ENCODE peak calls at places on chromosome 10, in seven cellular contexts. I is stimulated activated CD4-positive, alpha-beta T cell treated with anti-CD3 and anti-CD28 coated beads, Interleukin-1b, Interleukin-23, amount 100 ng/mL, for 24 hours; Z is Daoy; A is endothelial cell; B is mesendoderm; F is HT-29; S is CD8-positive, alpha-beta memory T cell. X is an unnamed sample.

GRCh38 chr10:73076361-73077183 is 20.1 kb downstream of the P4HA1 start:
- DNase-seq in I (no peak), Z (peak), A (no peak), B (no peak), F (no peak), S (no peak), X (peak)

GRCh38 chr10:24894728-24895127 is 57.7 kb downstream of the PRTFDC1 start:
- DNase-seq in I (no peak), Z (peak), A (no peak), B (no peak), F (no peak), S (peak), X (no peak)

GRCh38 chr10:74677951-74678350 is 148.4 kb upstream of the KAT6B start:
- DNase-seq in I (no peak), Z (no peak), A (no peak), B (no peak), F (no peak), S (no peak), X (no peak)

GRCh38 chr10:131979336-131979735 is 2.4 kb downstream of the BNIP3 start:
- DNase-seq in I (no peak), Z (no peak), A (no peak), B (no peak), F (no peak), S (no peak), X (no peak)

GRCh38 chr10:121335386-121335925 is 262.8 kb downstream of the FGFR2 start:
- DNase-seq in I (no peak), Z (no peak), A (no peak), B (no peak), F (no peak), S (no peak), X (no peak)

GRCh38 chr10:14626126-14626525 is 148.6 kb downstream of the FAM107B start:
- DNase-seq in I (no peak), Z (no peak), A (no peak), B (no peak), F (no peak), S (no peak), X (no peak)

GRCh38 chr10:125515571-125515970 is 167.4 kb downstream of the TEX36 start:
- DNase-seq in I (no peak), Z (no peak), A (no peak), B (peak), F (no peak), S (no peak), X (no peak)

GRCh38 chr10:14063531-14064317 is 267.0 kb downstream of the FRMD4A start:
- DNase-seq in I (no peak), Z (no peak), A (no peak), B (peak), F (no peak), S (no peak), X (no peak)

GRCh38 chr10:3825862-3826351 is 40.9 kb upstream of the KLF6 start:
- DNase-seq in I (no peak), Z (peak), A (no peak), B (no peak), F (no peak), S (no peak), X (no peak)

GRCh38 chr10:4025339-4025738 is 240.3 kb upstream of the KLF6 start:
- DNase-seq in I (no peak), Z (no peak), A (no peak), B (no peak), F (no peak), S (no peak), X (no peak)

GRCh38 chr10:114021135-114021534 is 22.5 kb upstream of the ADRB1 start:
- DNase-seq in I (no peak), Z (no peak), A (no peak), B (no peak), F (no peak), S (no peak), X (no peak)

GRCh38 chr10:103041391-103041790 is 123.3 kb downstream of the CNNM2 start:
- DNase-seq in I (no peak), Z (no peak), A (no peak), B (no peak), F (no peak), S (no peak), X (no peak)

GRCh38 chr10:53315709-53316108 is 543.1 kb upstream of the MBL2 start:
- DNase-seq in I (no peak), Z (no peak), A (no peak), B (peak), F (no peak), S (no peak), X (no peak)

GRCh38 chr10:121085386-121085785 is 234.2 kb downstream of the WDR11 start:
- DNase-seq in I (no peak), Z (no peak), A (no peak), B (no peak), F (no peak), S (no peak), X (no peak)

GRCh38 chr10:62817763-62818425 is 1.7 kb upstream of the EGR2 start:
- DNase-seq in I (no peak), Z (peak), A (peak), B (peak), F (peak), S (peak), X (no peak)

GRCh38 chr10:58854811-58855210 is 321.6 kb upstream of the PHYHIPL start:
- DNase-seq in I (no peak), Z (no peak), A (no peak), B (no peak), F (no peak), S (no peak), X (no peak)

GRCh38 chr10:104435822-104436221 is 82.2 kb downstream of the CFAP58 start:
- DNase-seq in I (no peak), Z (peak), A (no peak), B (no peak), F (no peak), S (no peak), X (no peak)

GRCh38 chr10:7525314-7526016 is 114.6 kb upstream of the SFMBT2 start:
- DNase-seq in I (peak), Z (peak), A (peak), B (peak), F (peak), S (peak), X (peak)

GRCh38 chr10:118300266-118300665 is 41.9 kb downstream of the FAM204A start:
- DNase-seq in I (no peak), Z (no peak), A (no peak), B (no peak), F (no peak), S (no peak), X (peak)

GRCh38 chr10:63866075-63866746 is 345.0 kb downstream of the REEP3 start:
- DNase-seq in I (peak), Z (peak), A (peak), B (peak), F (peak), S (peak), X (no peak)

GRCh38 chr10:71427246-71427645 is 30.5 kb downstream of the CDH23 start:
- DNase-seq in I (no peak), Z (no peak), A (no peak), B (no peak), F (no peak), S (no peak), X (no peak)

GRCh38 chr10:69303632-69304035 is 25.3 kb downstream of the HK1 start:
- DNase-seq in I (no peak), Z (peak), A (no peak), B (no peak), F (no peak), S (no peak), X (no peak)

GRCh38 chr10:84256510-84257342 is 11.9 kb downstream of the RGR start:
- DNase-seq in I (peak), Z (peak), A (peak), B (peak), F (no peak), S (no peak), X (no peak)

GRCh38 chr10:33306756-33307519 is 27.5 kb downstream of the NRP1 start:
- DNase-seq in I (no peak), Z (no peak), A (no peak), B (no peak), F (peak), S (no peak), X (no peak)

GRCh38 chr10:11178606-11179221 is 161.0 kb downstream of the CELF2 start:
- DNase-seq in I (peak), Z (peak), A (no peak), B (peak), F (no peak), S (peak), X (no peak)

GRCh38 chr10:91551856-91552255 is 81.0 kb downstream of the PPP1R3C start:
- DNase-seq in I (no peak), Z (peak), A (peak), B (peak), F (peak), S (no peak), X (no peak)

GRCh38 chr10:37865264-37865663 is 7.9 kb upstream of the ZNF248 start:
- DNase-seq in I (no peak), Z (no peak), A (no peak), B (no peak), F (no peak), S (no peak), X (no peak)